ENCODE peak calls at places on chromosomes 4 and X, in nine cellular contexts. C is T47D, F is left ventricle myocardium inferior, Z is HEK293T, U is epithelial cell of prostate, T is A172, D is GM12865, R is hypothalamus, I is lung. H is an unnamed sample.
A peak's percentile ranks its signal among the peaks of the same experiment; 100 is the strongest.

GRCh38 chr4:6137747-6138135 is 62.6 kb downstream of the JAKMIP1 start:
- DNase-seq in C (no peak), I (no peak), Z (no peak), R (no peak), U (no peak), T (no peak), D (no peak), F (no peak), H (no peak)

GRCh38 chr4:182645511-182645910 is 271.7 kb downstream of the DCTD start:
- DNase-seq in Z (no peak), U (no peak), I (no peak), D (no peak), T (no peak), C (no peak), F (no peak), R (no peak), H (no peak)

GRCh38 chrX:34341258-34341657 is 209.1 kb upstream of the FAM47A start:
- DNase-seq in T (peak; percentile 6), U (no peak), I (no peak), C (peak; percentile 4), Z (no peak), D (no peak), R (no peak), F (no peak), H (no peak)

GRCh38 chr4:6035786-6036185 is 17.6 kb upstream of the C4orf50 start:
- DNase-seq in U (no peak), R (no peak), C (no peak), I (no peak), F (no peak), D (no peak), Z (no peak), T (no peak), H (no peak)

GRCh38 chrX:18995216-18995615 is 11.3 kb upstream of the PHKA2 start:
- DNase-seq in R (no peak), T (peak; percentile 36), D (no peak), U (no peak), C (no peak), Z (no peak), F (no peak), I (no peak), H (no peak)

GRCh38 chrX:8748855-8749254 is 16.9 kb upstream of the ANOS1 start:
- DNase-seq in T (peak; percentile 32), F (no peak), U (no peak), C (peak; percentile 56), Z (peak; percentile 33), R (no peak), D (peak; percentile 10), I (no peak), H (no peak)

GRCh38 chr4:184801781-184802180 is 24.0 kb downstream of the ACSL1 start:
- DNase-seq in R (no peak), T (peak; percentile 46), U (peak; percentile 43), D (no peak), I (no peak), C (no peak), Z (no peak), F (no peak), H (no peak)

GRCh38 chrX:40005290-40006011 is 92.3 kb downstream of the BCOR start:
- DNase-seq in C (no peak), F (peak; percentile 14), R (no peak), T (no peak), I (no peak), D (no peak), Z (no peak), U (no peak), H (no peak)

GRCh38 chrX:77415161-77415560 is 32.0 kb upstream of the FGF16 start:
- DNase-seq in U (no peak), T (no peak), C (peak; percentile 16), I (no peak), D (no peak), F (no peak), R (no peak), Z (no peak), H (no peak)

GRCh38 chrX:47706575-47706974 is 47.6 kb upstream of the UXT start:
- DNase-seq in R (no peak), C (no peak), Z (no peak), I (no peak), F (no peak), D (no peak), T (no peak), U (no peak), H (no peak)

GRCh38 chrX:110173192-110174175 is 144.4 kb downstream of the AMMECR1 start:
- DNase-seq in D (no peak), U (no peak), T (no peak), Z (no peak), F (peak; percentile 13), C (peak; percentile 64), I (no peak), R (no peak), H (no peak)

GRCh38 chr4:109278594-109279031 is 23.8 kb downstream of the COL25A1 start:
- DNase-seq in C (no peak), Z (no peak), T (no peak), U (no peak), R (no peak), D (peak; percentile 42), I (no peak), F (no peak), H (no peak)

GRCh38 chr4:79250887-79251286 is 75.0 kb downstream of the NAA11 start:
- DNase-seq in Z (no peak), D (no peak), C (no peak), F (no peak), R (no peak), T (no peak), I (no peak), U (no peak), H (no peak)